ENCODE peak calls at places on chromosomes 2 and 18, in eight cellular contexts. X is H1, M is ovary, U is uterus, Q is IMR-90, B is tibial nerve, V is body of pancreas, E is HCT116. A is an unnamed sample.

GRCh38 chr2:232421189-232421785 is 14.6 kb downstream of the ALPG start:
- DNase-seq in X (peak; percentile 83), M (no peak), U (no peak), Q (no peak), B (no peak), V (no peak), E (peak; percentile 32), A (no peak)

GRCh38 chr2:55809875-55810620 is 113.5 kb downstream of the EFEMP1 start:
- DNase-seq in X (no peak), M (peak; percentile 71), U (peak; percentile 58), Q (peak; percentile 19), B (peak; percentile 54), V (no peak), E (no peak), A (no peak)

GRCh38 chr2:232527905-232528470 is 2.0 kb downstream of the CHRND start:
- DNase-seq in X (no peak), M (no peak), U (no peak), Q (no peak), B (no peak), V (no peak), E (no peak), A (no peak)

GRCh38 chr18:22604986-22605421 is 187.3 kb upstream of the CTAGE1 start:
- DNase-seq in X (no peak), M (no peak), U (no peak), Q (no peak), B (no peak), V (peak; percentile 35), E (no peak), A (no peak)

GRCh38 chr2:160606336-160606735 is 112.7 kb upstream of the RBMS1 start:
- DNase-seq in X (no peak), M (no peak), U (no peak), Q (peak; percentile 21), B (no peak), V (no peak), E (no peak), A (no peak)

GRCh38 chr2:31785876-31786275 is 205.1 kb upstream of the SRD5A2 start:
- DNase-seq in X (no peak), M (no peak), U (no peak), Q (no peak), B (no peak), V (no peak), E (no peak), A (no peak)

GRCh38 chr2:223760838-223761502 is 76.4 kb downstream of the AP1S3 start:
- DNase-seq in X (no peak), M (no peak), U (no peak), Q (peak; percentile 89), B (peak; percentile 5), V (peak; percentile 56), E (peak; percentile 96), A (peak; percentile 84)

GRCh38 chr18:63545094-63545493 is 2.9 kb downstream of the SERPINB12 start:
- DNase-seq in X (no peak), M (no peak), U (no peak), Q (no peak), B (no peak), V (no peak), E (no peak), A (no peak)

GRCh38 chr2:205858781-205859478 is 176.6 kb downstream of the NRP2 start:
- DNase-seq in X (no peak), M (no peak), U (no peak), Q (peak; percentile 11), B (peak; percentile 23), V (peak; percentile 96), E (no peak), A (peak; percentile 52)

GRCh38 chr2:222268311-222268980 is 30.4 kb downstream of the PAX3 start:
- DNase-seq in X (no peak), M (no peak), U (no peak), Q (no peak), B (no peak), V (no peak), E (no peak), A (no peak)

GRCh38 chr2:143953386-143953785 is 566.5 kb downstream of the ZEB2 start:
- DNase-seq in X (no peak), M (no peak), U (no peak), Q (no peak), B (no peak), V (no peak), E (no peak), A (no peak)

GRCh38 chr2:109284816-109285215 is 155.8 kb downstream of the SH3RF3 start:
- DNase-seq in X (no peak), M (no peak), U (peak; percentile 28), Q (peak; percentile 79), B (peak; percentile 33), V (peak; percentile 23), E (no peak), A (no peak)

GRCh38 chr2:194826241-194826640 is 830.8 kb upstream of the SLC39A10 start:
- DNase-seq in X (no peak), M (no peak), U (no peak), Q (no peak), B (no peak), V (no peak), E (no peak), A (no peak)

GRCh38 chr2:237592425-237592980 is 2.0 kb upstream of the RAB17 start:
- DNase-seq in X (no peak), M (no peak), U (no peak), Q (no peak), B (no peak), V (no peak), E (no peak), A (no peak)

GRCh38 chr2:237591379-237591881 is 896 bp upstream of the RAB17 start:
- DNase-seq in X (no peak), M (no peak), U (no peak), Q (no peak), B (no peak), V (no peak), E (peak; percentile 28), A (no peak)

GRCh38 chr2:237591021-237591370 is 462 bp upstream of the RAB17 start:
- DNase-seq in X (peak; percentile 82), M (no peak), U (no peak), Q (no peak), B (no peak), V (peak; percentile 86), E (peak; percentile 77), A (peak; percentile 81)

GRCh38 chr2:237588044-237588696 is 2.4 kb downstream of the RAB17 start:
- DNase-seq in X (no peak), M (no peak), U (no peak), Q (no peak), B (no peak), V (no peak), E (no peak), A (no peak)

GRCh38 chr2:237590272-237591020 is at the start of gene RAB17:
- DNase-seq in X (no peak), M (no peak), U (no peak), Q (peak; percentile 39), B (no peak), V (peak; percentile 92), E (peak; percentile 65), A (peak; percentile 89)
- H3K27ac ChIP-seq in X (peak within 1 kb of the TSS; percentile 25), M (no peak within 1 kb of the TSS), U (no peak within 1 kb of the TSS), Q (no peak within 1 kb of the TSS), B (peak within 1 kb of the TSS; percentile 38), V (peak within 1 kb of the TSS; percentile 93), E (peak within 1 kb of the TSS; percentile 98), A (no peak within 1 kb of the TSS)

GRCh38 chr2:236073246-236073645 is 94.9 kb downstream of the GBX2 start:
- DNase-seq in X (no peak), M (no peak), U (no peak), Q (no peak), B (no peak), V (no peak), E (no peak), A (no peak)
- TF ChIP-seq POLR2A in X (no peak), M (no peak), U (no peak), Q (no peak), B (no peak), V (no peak), E (no peak), A (no peak)

GRCh38 chr2:48529676-48530032 is 300 bp upstream of the STON1 start:
- DNase-seq in X (peak; percentile 57), M (peak; percentile 46), U (peak; percentile 42), Q (no peak), B (no peak), V (no peak), E (no peak), A (no peak)
- H3K27ac ChIP-seq in X (no peak overlapping the region), M (peak overlapping the region; percentile 89), U (peak overlapping the region; percentile 98), Q (peak overlapping the region; percentile 54), B (peak overlapping the region; percentile 93), V (no peak overlapping the region), E (no peak overlapping the region), A (peak overlapping the region; percentile 72)

GRCh38 chr2:164721425-164721824 is 100.1 kb upstream of the GRB14 start:
- DNase-seq in X (no peak), M (no peak), U (no peak), Q (no peak), B (no peak), V (no peak), E (no peak), A (no peak)
- TF ChIP-seq POLR2A in X (no peak), M (no peak), U (no peak), Q (no peak), B (no peak), V (no peak), E (no peak), A (no peak)

DNA sequence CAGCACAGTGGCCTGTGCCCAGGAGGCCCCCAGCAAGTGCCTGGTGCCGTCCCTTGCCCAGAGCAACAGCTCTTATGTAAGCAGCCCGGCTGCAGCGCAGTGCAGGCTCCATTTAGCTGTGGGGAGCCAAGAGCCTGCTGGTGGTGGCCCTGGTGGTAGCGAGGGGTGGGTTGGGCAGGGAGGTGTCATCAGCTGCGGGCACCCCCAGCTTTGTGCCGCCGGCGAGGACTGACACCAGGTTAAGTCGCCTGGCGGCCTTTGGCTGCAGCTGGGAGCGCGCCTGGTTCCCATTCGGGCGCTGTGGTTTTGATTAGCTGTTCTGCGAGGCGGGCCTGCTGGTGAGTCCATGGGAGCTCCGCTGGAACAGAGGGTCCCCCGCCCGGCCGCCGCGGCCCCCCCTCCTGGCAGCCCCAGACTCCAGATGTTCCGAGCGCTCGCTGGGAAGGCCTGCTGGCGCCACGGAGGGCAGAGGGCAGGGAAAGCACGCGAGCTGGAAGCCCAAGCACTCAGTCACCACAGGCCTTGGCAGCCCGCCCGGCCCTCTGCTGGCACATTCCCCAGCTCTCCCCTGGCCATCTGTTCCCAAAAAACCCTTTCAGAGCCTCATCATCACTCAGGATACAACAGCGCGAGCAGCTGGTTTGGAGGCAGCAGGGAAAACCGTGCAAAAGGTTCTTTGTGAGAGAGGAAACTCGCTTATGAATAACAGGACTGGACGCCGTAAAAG is 18.4 kb downstream of the ATOH8 start:
- DNase-seq in X (peak; percentile 66), M (peak; percentile 100), U (peak; percentile 99), Q (peak; percentile 100), B (peak; percentile 99), V (peak; percentile 97), E (peak; percentile 73), A (peak; percentile 91)
- H3K27ac ChIP-seq in X (no peak overlapping the region), M (peak overlapping the region; percentile 84), U (peak overlapping the region; percentile 92), Q (peak overlapping the region; percentile 88), B (peak overlapping the region; percentile 73), V (peak overlapping the region; percentile 82), E (peak overlapping the region; percentile 71), A (peak overlapping the region; percentile 40)

GRCh38 chr2:218781691-218782528 is at the start of gene CYP27A1:
- DNase-seq in X (peak; percentile 70), M (peak; percentile 65), U (peak; percentile 34), Q (no peak), B (peak; percentile 50), V (peak; percentile 50), E (no peak), A (peak; percentile 81)
- TF ChIP-seq POLR2A in X (no peak), M (peak; percentile 47), U (no peak), Q (no peak), B (no peak), V (no peak), E (no peak), A (peak; percentile 78)

A was measured in Peyer's patch.